ENCODE peak calls at places on chromosomes 6 and 20, in eight cellular contexts. One of them, this sample, is unnamed. For H3K4me1 and H3K27me3, the result is how much of the 10 kb centered on the place peaks cover.

GRCh38 chr20:63114006-63114692 is 101.8 kb downstream of the YTHDF1 start:
- DNase-seq in aorta: no peak
- DNase-seq in upper lobe of right lung: no peak
- DNase-seq in adrenal gland: no peak
- DNase-seq in Peyer's patch: no peak
- DNase-seq in lung: no peak
- DNase-seq in psoas muscle: peak
- DNase-seq in esophagus squamous epithelium: no peak
- DNase-seq in this sample: no peak

GRCh38 chr20:31544600-31544999 is 30.4 kb downstream of the HM13 start:
- DNase-seq in aorta: no peak
- DNase-seq in upper lobe of right lung: no peak
- DNase-seq in adrenal gland: no peak
- DNase-seq in Peyer's patch: no peak
- DNase-seq in lung: no peak
- DNase-seq in psoas muscle: no peak
- DNase-seq in esophagus squamous epithelium: no peak
- DNase-seq in this sample: no peak

GRCh38 chr6:125294036-125294435 is 7.7 kb downstream of the HDDC2 start:
- DNase-seq in aorta: no peak
- DNase-seq in upper lobe of right lung: no peak
- DNase-seq in adrenal gland: no peak
- DNase-seq in Peyer's patch: no peak
- DNase-seq in lung: no peak
- DNase-seq in psoas muscle: no peak
- DNase-seq in esophagus squamous epithelium: no peak
- DNase-seq in this sample: no peak

GRCh38 chr6:117711369-117711768 is 36.1 kb downstream of the NUS1 start:
- DNase-seq in aorta: no peak
- DNase-seq in upper lobe of right lung: no peak
- DNase-seq in adrenal gland: no peak
- DNase-seq in Peyer's patch: no peak
- DNase-seq in lung: no peak
- DNase-seq in psoas muscle: no peak
- DNase-seq in esophagus squamous epithelium: no peak
- DNase-seq in this sample: no peak

GRCh38 chr6:87287251-87287650 is 35.1 kb upstream of the SMIM8 start:
- DNase-seq in aorta: no peak
- DNase-seq in upper lobe of right lung: no peak
- DNase-seq in adrenal gland: no peak
- DNase-seq in Peyer's patch: no peak
- DNase-seq in lung: no peak
- DNase-seq in psoas muscle: no peak
- DNase-seq in esophagus squamous epithelium: no peak
- DNase-seq in this sample: no peak

GRCh38 chr6:106894978-106895702 is 79.4 kb downstream of the CD24 start:
- DNase-seq in aorta: no peak
- DNase-seq in upper lobe of right lung: no peak
- DNase-seq in adrenal gland: no peak
- DNase-seq in Peyer's patch: no peak
- DNase-seq in lung: no peak
- DNase-seq in psoas muscle: no peak
- DNase-seq in esophagus squamous epithelium: no peak
- DNase-seq in this sample: no peak

GRCh38 chr20:40668449-40669228 is 20.4 kb downstream of the MAFB start:
- DNase-seq in aorta: no peak
- DNase-seq in upper lobe of right lung: no peak
- DNase-seq in adrenal gland: no peak
- DNase-seq in Peyer's patch: no peak
- DNase-seq in lung: no peak
- DNase-seq in psoas muscle: no peak
- DNase-seq in esophagus squamous epithelium: no peak
- DNase-seq in this sample: no peak

GRCh38 chr6:11245406-11245990 is 13.0 kb upstream of the NEDD9 start:
- DNase-seq in aorta: no peak
- DNase-seq in upper lobe of right lung: no peak
- DNase-seq in adrenal gland: no peak
- DNase-seq in Peyer's patch: no peak
- DNase-seq in lung: no peak
- DNase-seq in psoas muscle: no peak
- DNase-seq in esophagus squamous epithelium: no peak
- DNase-seq in this sample: no peak

GRCh38 chr6:127518212-127518709 is 874 bp downstream of the MTCL3 start:
- DNase-seq in aorta: no peak
- DNase-seq in upper lobe of right lung: no peak
- DNase-seq in adrenal gland: peak
- DNase-seq in Peyer's patch: no peak
- DNase-seq in lung: no peak
- DNase-seq in psoas muscle: no peak
- DNase-seq in esophagus squamous epithelium: no peak
- DNase-seq in this sample: no peak

GRCh38 chr20:57579898-57580447 is 19.1 kb downstream of the PCK1 start:
- DNase-seq in aorta: no peak
- DNase-seq in upper lobe of right lung: no peak
- DNase-seq in adrenal gland: peak
- DNase-seq in Peyer's patch: no peak
- DNase-seq in lung: no peak
- DNase-seq in psoas muscle: no peak
- DNase-seq in esophagus squamous epithelium: no peak
- DNase-seq in this sample: no peak

GRCh38 chr6:105177521-105177920 is 2.3 kb downstream of the POPDC3 start:
- DNase-seq in aorta: no peak
- DNase-seq in upper lobe of right lung: no peak
- DNase-seq in adrenal gland: no peak
- DNase-seq in Peyer's patch: no peak
- DNase-seq in lung: no peak
- DNase-seq in psoas muscle: no peak
- DNase-seq in esophagus squamous epithelium: no peak
- DNase-seq in this sample: no peak

GRCh38 chr6:170160628-170161611 is 130.0 kb downstream of the DLL1 start:
- DNase-seq in aorta: no peak
- DNase-seq in upper lobe of right lung: no peak
- DNase-seq in adrenal gland: no peak
- DNase-seq in Peyer's patch: no peak
- DNase-seq in lung: no peak
- DNase-seq in psoas muscle: peak
- DNase-seq in esophagus squamous epithelium: no peak
- DNase-seq in this sample: no peak

GRCh38 chr20:3093861-3094361 is 9.4 kb upstream of the AVP start:
- DNase-seq in aorta: no peak
- DNase-seq in upper lobe of right lung: no peak
- DNase-seq in adrenal gland: no peak
- DNase-seq in Peyer's patch: no peak
- DNase-seq in lung: no peak
- DNase-seq in psoas muscle: no peak
- DNase-seq in esophagus squamous epithelium: no peak
- DNase-seq in this sample: no peak

GRCh38 chr20:19560876-19561480 is 197.1 kb upstream of the RIN2 start:
- DNase-seq in aorta: no peak
- DNase-seq in upper lobe of right lung: no peak
- DNase-seq in adrenal gland: no peak
- DNase-seq in Peyer's patch: no peak
- DNase-seq in lung: no peak
- DNase-seq in psoas muscle: no peak
- DNase-seq in esophagus squamous epithelium: no peak
- DNase-seq in this sample: no peak

GRCh38 chr6:138543648-138544047 is 44.4 kb upstream of the NHSL1 start:
- DNase-seq in aorta: no peak
- DNase-seq in upper lobe of right lung: no peak
- DNase-seq in adrenal gland: no peak
- DNase-seq in Peyer's patch: no peak
- DNase-seq in lung: no peak
- DNase-seq in psoas muscle: no peak
- DNase-seq in esophagus squamous epithelium: no peak
- DNase-seq in this sample: no peak
- H3K4me3 ChIP-seq in aorta: no peak
- H3K4me3 ChIP-seq in upper lobe of right lung: peak
- H3K4me3 ChIP-seq in adrenal gland: no peak
- H3K4me3 ChIP-seq in Peyer's patch: no peak
- H3K4me3 ChIP-seq in lung: no peak
- H3K4me3 ChIP-seq in psoas muscle: no peak
- H3K4me3 ChIP-seq in esophagus squamous epithelium: no peak
- H3K4me3 ChIP-seq in this sample: peak

DNA sequence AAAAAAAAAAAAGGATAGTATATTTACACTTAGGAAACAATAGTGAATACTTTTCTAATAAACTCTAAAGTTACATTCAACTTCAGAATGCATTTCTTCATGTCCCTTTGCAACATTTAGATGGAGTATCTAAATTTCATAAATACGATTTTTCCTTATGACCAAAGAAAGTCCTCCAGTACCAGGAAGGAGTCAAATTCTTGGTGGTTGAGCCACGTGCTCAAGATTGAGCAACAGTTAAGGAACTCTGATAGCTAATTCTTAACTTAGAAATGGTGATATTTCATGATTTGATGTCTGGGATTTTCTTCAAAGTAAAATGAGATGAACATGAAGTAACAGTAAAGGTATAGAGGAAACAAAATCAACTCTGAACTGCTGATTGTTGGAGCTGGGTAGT is 92.7 kb downstream of the SASH1 start:
- DNase-seq in aorta: no peak
- DNase-seq in upper lobe of right lung: no peak
- DNase-seq in adrenal gland: no peak
- DNase-seq in Peyer's patch: no peak
- DNase-seq in lung: no peak
- DNase-seq in psoas muscle: no peak
- DNase-seq in esophagus squamous epithelium: no peak
- DNase-seq in this sample: no peak
- H3K4me1 ChIP-seq in aorta: under half
- H3K4me1 ChIP-seq in upper lobe of right lung: under half
- H3K4me1 ChIP-seq in adrenal gland: under half
- H3K4me1 ChIP-seq in Peyer's patch: under half
- H3K4me1 ChIP-seq in lung: under half
- H3K4me1 ChIP-seq in psoas muscle: under half
- H3K4me1 ChIP-seq in esophagus squamous epithelium: under half
- H3K4me1 ChIP-seq in this sample: under half

GRCh38 chr6:12882761-12883290 is 166.3 kb downstream of the PHACTR1 start:
- DNase-seq in aorta: no peak
- DNase-seq in upper lobe of right lung: no peak
- DNase-seq in adrenal gland: no peak
- DNase-seq in Peyer's patch: no peak
- DNase-seq in lung: no peak
- DNase-seq in psoas muscle: no peak
- DNase-seq in esophagus squamous epithelium: no peak
- DNase-seq in this sample: no peak
- H3K27me3 ChIP-seq in aorta: under half
- H3K27me3 ChIP-seq in upper lobe of right lung: under half
- H3K27me3 ChIP-seq in adrenal gland: under half
- H3K27me3 ChIP-seq in Peyer's patch: under half
- H3K27me3 ChIP-seq in lung: under half
- H3K27me3 ChIP-seq in psoas muscle: under half
- H3K27me3 ChIP-seq in esophagus squamous epithelium: half or more
- H3K27me3 ChIP-seq in this sample: under half

DNA sequence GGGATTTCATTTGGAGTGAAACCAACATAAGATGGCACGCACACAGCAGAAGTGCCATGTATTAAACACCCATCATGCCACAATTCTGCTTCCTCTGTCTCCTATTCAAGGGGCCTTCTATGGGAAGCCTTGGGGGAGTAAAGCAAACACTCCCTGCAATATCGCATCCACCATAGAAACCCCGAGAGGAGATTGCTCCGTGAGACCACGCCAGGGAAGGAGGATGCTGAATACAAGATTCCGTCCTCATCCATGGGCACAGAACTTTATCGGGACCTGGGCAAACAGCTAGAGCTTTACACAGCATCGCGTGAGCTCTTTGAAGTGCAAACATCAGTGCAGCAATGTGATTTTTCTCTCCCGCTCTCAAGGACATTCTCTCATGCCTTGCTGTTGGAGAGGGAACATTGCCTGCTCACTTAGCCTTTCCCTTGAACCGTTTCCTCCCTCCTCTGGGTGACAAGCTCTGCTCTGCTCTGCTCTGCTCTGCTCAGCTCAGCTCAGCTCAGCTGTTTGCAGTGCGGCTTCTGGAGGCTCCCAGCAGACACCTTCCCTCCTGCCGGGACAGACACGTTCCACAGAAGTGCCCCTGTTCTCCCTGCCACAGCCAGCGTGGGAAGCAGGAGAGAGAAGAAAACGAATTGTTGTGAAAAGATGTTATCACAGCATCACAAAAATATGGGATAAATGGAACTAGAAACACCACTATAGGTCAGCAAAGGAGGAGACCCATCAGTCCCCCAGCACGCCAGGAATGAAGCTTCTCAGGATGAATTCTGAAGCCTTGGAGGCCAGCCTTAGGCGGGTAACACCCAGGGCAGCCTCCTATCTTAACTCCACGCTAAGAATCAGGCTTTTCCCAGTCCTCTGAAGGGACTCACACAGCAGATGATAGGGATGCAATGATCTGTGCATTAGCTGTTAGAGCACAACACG is 48.2 kb downstream of the RNASET2 start:
- DNase-seq in aorta: no peak
- DNase-seq in upper lobe of right lung: no peak
- DNase-seq in adrenal gland: no peak
- DNase-seq in Peyer's patch: no peak
- DNase-seq in lung: no peak
- DNase-seq in psoas muscle: no peak
- DNase-seq in esophagus squamous epithelium: no peak
- DNase-seq in this sample: peak
- H3K4me3 ChIP-seq in aorta: no peak
- H3K4me3 ChIP-seq in upper lobe of right lung: no peak
- H3K4me3 ChIP-seq in adrenal gland: no peak
- H3K4me3 ChIP-seq in Peyer's patch: no peak
- H3K4me3 ChIP-seq in lung: no peak
- H3K4me3 ChIP-seq in psoas muscle: no peak
- H3K4me3 ChIP-seq in esophagus squamous epithelium: no peak
- H3K4me3 ChIP-seq in this sample: no peak

DNA sequence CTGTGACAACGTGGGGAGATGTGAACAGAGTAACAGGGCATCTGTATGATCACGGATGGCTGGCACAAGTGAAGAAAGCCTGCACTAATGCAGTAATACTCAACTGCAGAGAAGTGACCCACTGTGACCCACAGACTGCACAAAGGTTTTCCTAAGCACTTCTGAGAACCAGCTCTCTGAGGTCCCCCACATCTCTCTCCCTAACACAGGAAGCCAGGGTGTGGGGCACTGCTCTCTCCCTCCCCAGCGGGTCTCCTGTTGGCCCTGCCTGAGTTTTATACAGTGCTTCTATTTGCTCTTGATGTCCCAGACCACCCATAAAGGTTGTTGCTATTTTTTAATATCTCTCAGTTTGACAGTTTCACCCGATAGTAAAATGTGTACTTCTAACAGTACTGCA is 11.3 kb downstream of the APMAP start:
- DNase-seq in aorta: no peak
- DNase-seq in upper lobe of right lung: no peak
- DNase-seq in adrenal gland: no peak
- DNase-seq in Peyer's patch: no peak
- DNase-seq in lung: no peak
- DNase-seq in psoas muscle: no peak
- DNase-seq in esophagus squamous epithelium: no peak
- DNase-seq in this sample: peak
- H3K4me1 ChIP-seq in aorta: under half
- H3K4me1 ChIP-seq in upper lobe of right lung: under half
- H3K4me1 ChIP-seq in adrenal gland: under half
- H3K4me1 ChIP-seq in Peyer's patch: under half
- H3K4me1 ChIP-seq in lung: under half
- H3K4me1 ChIP-seq in psoas muscle: under half
- H3K4me1 ChIP-seq in esophagus squamous epithelium: under half
- H3K4me1 ChIP-seq in this sample: under half